ENCODE peak calls at places on chromosomes 11 and 22, in ten cellular contexts. One of them, this sample, is unnamed.

GRCh38 chr11:45333506-45333971 is 47.4 kb upstream of the SYT13 start:
- DNase-seq in uterus: peak; percentile 62
- DNase-seq in transverse colon: peak; percentile 28
- DNase-seq in spleen: no peak
- DNase-seq in sigmoid colon: peak; percentile 85
- DNase-seq in IMR-90: peak; percentile 65
- DNase-seq in right lobe of liver: no peak
- DNase-seq in H1: peak; percentile 55
- DNase-seq in gastrocnemius medialis: no peak
- DNase-seq in endothelial cell of umbilical vein: peak; percentile 49
- DNase-seq in this sample: peak; percentile 40

GRCh38 chr11:30422389-30422788 is 99.5 kb downstream of the ARL14EP start:
- DNase-seq in uterus: no peak
- DNase-seq in gastrocnemius medialis: no peak
- DNase-seq in H1: no peak
- DNase-seq in sigmoid colon: no peak
- DNase-seq in endothelial cell of umbilical vein: no peak
- DNase-seq in IMR-90: no peak
- DNase-seq in right lobe of liver: no peak
- DNase-seq in spleen: no peak
- DNase-seq in transverse colon: no peak
- DNase-seq in this sample: no peak

GRCh38 chr11:130308059-130308458 is 6.7 kb downstream of the ZBTB44 start:
- DNase-seq in sigmoid colon: no peak
- DNase-seq in spleen: no peak
- DNase-seq in IMR-90: no peak
- DNase-seq in transverse colon: no peak
- DNase-seq in gastrocnemius medialis: no peak
- DNase-seq in uterus: no peak
- DNase-seq in endothelial cell of umbilical vein: no peak
- DNase-seq in H1: no peak
- DNase-seq in right lobe of liver: no peak
- DNase-seq in this sample: no peak

GRCh38 chr11:14314127-14314526 is 44.9 kb downstream of the RRAS2 start:
- DNase-seq in spleen: no peak
- DNase-seq in H1: no peak
- DNase-seq in uterus: no peak
- DNase-seq in sigmoid colon: no peak
- DNase-seq in gastrocnemius medialis: no peak
- DNase-seq in endothelial cell of umbilical vein: no peak
- DNase-seq in IMR-90: no peak
- DNase-seq in right lobe of liver: no peak
- DNase-seq in transverse colon: no peak
- DNase-seq in this sample: no peak

GRCh38 chr11:119874660-119875238 is 145.7 kb upstream of the NECTIN1 start:
- DNase-seq in IMR-90: no peak
- DNase-seq in spleen: peak; percentile 17
- DNase-seq in gastrocnemius medialis: no peak
- DNase-seq in transverse colon: no peak
- DNase-seq in right lobe of liver: no peak
- DNase-seq in sigmoid colon: no peak
- DNase-seq in H1: no peak
- DNase-seq in endothelial cell of umbilical vein: no peak
- DNase-seq in uterus: no peak
- DNase-seq in this sample: no peak

GRCh38 chr11:122652495-122652894 is 3.0 kb upstream of the UBASH3B start:
- DNase-seq in right lobe of liver: no peak
- DNase-seq in gastrocnemius medialis: no peak
- DNase-seq in H1: no peak
- DNase-seq in spleen: no peak
- DNase-seq in uterus: no peak
- DNase-seq in endothelial cell of umbilical vein: no peak
- DNase-seq in transverse colon: no peak
- DNase-seq in sigmoid colon: no peak
- DNase-seq in IMR-90: no peak
- DNase-seq in this sample: no peak

GRCh38 chr11:58965246-58965985 is 26.1 kb downstream of the GLYATL1 start:
- DNase-seq in right lobe of liver: no peak
- DNase-seq in uterus: no peak
- DNase-seq in sigmoid colon: no peak
- DNase-seq in endothelial cell of umbilical vein: no peak
- DNase-seq in spleen: no peak
- DNase-seq in gastrocnemius medialis: no peak
- DNase-seq in transverse colon: no peak
- DNase-seq in H1: no peak
- DNase-seq in IMR-90: peak; percentile 38
- DNase-seq in this sample: no peak

GRCh38 chr11:122113836-122114235 is 2.2 kb downstream of the BLID start:
- DNase-seq in gastrocnemius medialis: no peak
- DNase-seq in right lobe of liver: no peak
- DNase-seq in uterus: no peak
- DNase-seq in transverse colon: no peak
- DNase-seq in endothelial cell of umbilical vein: no peak
- DNase-seq in IMR-90: peak; percentile 49
- DNase-seq in spleen: no peak
- DNase-seq in H1: no peak
- DNase-seq in sigmoid colon: no peak
- DNase-seq in this sample: no peak

GRCh38 chr22:38137876-38138687 is 27.6 kb upstream of the BAIAP2L2 start:
- DNase-seq in H1: no peak
- DNase-seq in uterus: no peak
- DNase-seq in spleen: no peak
- DNase-seq in IMR-90: no peak
- DNase-seq in transverse colon: no peak
- DNase-seq in sigmoid colon: peak; percentile 50
- DNase-seq in right lobe of liver: peak; percentile 21
- DNase-seq in gastrocnemius medialis: no peak
- DNase-seq in endothelial cell of umbilical vein: no peak
- DNase-seq in this sample: no peak

GRCh38 chr22:38132794-38133193 is 22.3 kb upstream of the BAIAP2L2 start:
- DNase-seq in spleen: peak; percentile 62
- DNase-seq in gastrocnemius medialis: no peak
- DNase-seq in IMR-90: no peak
- DNase-seq in endothelial cell of umbilical vein: no peak
- DNase-seq in uterus: no peak
- DNase-seq in H1: no peak
- DNase-seq in sigmoid colon: no peak
- DNase-seq in right lobe of liver: peak; percentile 48
- DNase-seq in transverse colon: no peak
- DNase-seq in this sample: no peak

GRCh38 chr22:38136607-38137006 is 26.1 kb upstream of the BAIAP2L2 start:
- DNase-seq in IMR-90: no peak
- DNase-seq in transverse colon: no peak
- DNase-seq in spleen: no peak
- DNase-seq in sigmoid colon: no peak
- DNase-seq in gastrocnemius medialis: no peak
- DNase-seq in uterus: no peak
- DNase-seq in right lobe of liver: no peak
- DNase-seq in endothelial cell of umbilical vein: no peak
- DNase-seq in H1: no peak
- DNase-seq in this sample: no peak

GRCh38 chr22:38133331-38133730 is 22.8 kb upstream of the BAIAP2L2 start:
- DNase-seq in sigmoid colon: no peak
- DNase-seq in right lobe of liver: peak; percentile 22
- DNase-seq in endothelial cell of umbilical vein: no peak
- DNase-seq in gastrocnemius medialis: no peak
- DNase-seq in IMR-90: no peak
- DNase-seq in transverse colon: no peak
- DNase-seq in spleen: peak; percentile 32
- DNase-seq in uterus: no peak
- DNase-seq in H1: no peak
- DNase-seq in this sample: no peak

DNA sequence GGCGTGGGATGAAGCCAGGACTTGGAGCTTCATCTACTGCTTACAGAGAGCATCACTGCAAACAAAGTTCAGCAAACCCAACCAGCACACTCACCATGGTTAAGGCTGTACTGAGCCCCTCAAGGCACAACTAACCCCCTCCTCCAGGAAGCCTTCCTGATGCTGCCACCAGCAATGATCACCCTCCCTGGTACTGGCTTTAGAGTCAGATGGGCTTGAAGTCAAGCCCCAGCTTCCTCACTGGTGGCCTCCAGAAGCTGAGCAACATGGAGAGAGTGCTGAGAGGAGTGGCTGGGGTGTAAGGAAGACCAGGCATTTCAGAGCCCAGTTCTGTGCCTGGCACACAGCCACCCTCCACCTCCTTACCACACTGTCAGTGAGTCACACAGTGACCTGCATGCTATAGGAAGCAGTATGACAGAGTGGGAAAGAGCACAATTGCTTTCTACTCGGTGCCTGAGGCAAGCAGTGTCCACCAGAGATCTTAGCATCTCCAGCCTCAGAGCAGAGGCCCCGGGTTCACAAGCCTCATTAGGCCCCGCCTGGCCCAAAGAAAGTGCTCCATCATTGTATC is 24.7 kb upstream of the BAIAP2L2 start:
- DNase-seq in uterus: peak; percentile 11
- DNase-seq in transverse colon: no peak
- DNase-seq in right lobe of liver: peak; percentile 35
- DNase-seq in spleen: no peak
- DNase-seq in endothelial cell of umbilical vein: peak; percentile 54
- DNase-seq in sigmoid colon: peak; percentile 37
- DNase-seq in IMR-90: peak; percentile 90
- DNase-seq in gastrocnemius medialis: no peak
- DNase-seq in H1: no peak
- DNase-seq in this sample: no peak
- TF ChIP-seq POLR2A in uterus: no peak
- TF ChIP-seq POLR2A in transverse colon: no peak
- TF ChIP-seq POLR2A in right lobe of liver: no peak
- TF ChIP-seq POLR2A in spleen: no peak
- TF ChIP-seq POLR2A in endothelial cell of umbilical vein: no peak
- TF ChIP-seq POLR2A in sigmoid colon: no peak
- TF ChIP-seq POLR2A in IMR-90: no peak
- TF ChIP-seq POLR2A in gastrocnemius medialis: no peak
- TF ChIP-seq POLR2A in H1: no peak
- TF ChIP-seq POLR2A in this sample: no peak

GRCh38 chr22:42333544-42333943 is 63.1 kb upstream of the TCF20 start:
- DNase-seq in gastrocnemius medialis: no peak
- DNase-seq in sigmoid colon: no peak
- DNase-seq in endothelial cell of umbilical vein: no peak
- DNase-seq in spleen: no peak
- DNase-seq in H1: no peak
- DNase-seq in right lobe of liver: no peak
- DNase-seq in IMR-90: no peak
- DNase-seq in transverse colon: no peak
- DNase-seq in uterus: no peak
- DNase-seq in this sample: no peak

GRCh38 chr22:42329504-42329903 is 59.1 kb upstream of the TCF20 start:
- DNase-seq in uterus: no peak
- DNase-seq in endothelial cell of umbilical vein: no peak
- DNase-seq in spleen: no peak
- DNase-seq in right lobe of liver: no peak
- DNase-seq in transverse colon: no peak
- DNase-seq in gastrocnemius medialis: no peak
- DNase-seq in H1: no peak
- DNase-seq in IMR-90: no peak
- DNase-seq in sigmoid colon: no peak
- DNase-seq in this sample: no peak

GRCh38 chr22:42330170-42330569 is 59.7 kb upstream of the TCF20 start:
- DNase-seq in right lobe of liver: no peak
- DNase-seq in uterus: no peak
- DNase-seq in transverse colon: no peak
- DNase-seq in gastrocnemius medialis: no peak
- DNase-seq in spleen: no peak
- DNase-seq in H1: no peak
- DNase-seq in endothelial cell of umbilical vein: no peak
- DNase-seq in IMR-90: no peak
- DNase-seq in sigmoid colon: no peak
- DNase-seq in this sample: no peak

GRCh38 chr22:42330953-42331525 is 60.6 kb upstream of the TCF20 start:
- DNase-seq in IMR-90: no peak
- DNase-seq in uterus: no peak
- DNase-seq in endothelial cell of umbilical vein: no peak
- DNase-seq in sigmoid colon: no peak
- DNase-seq in right lobe of liver: no peak
- DNase-seq in spleen: no peak
- DNase-seq in transverse colon: no peak
- DNase-seq in H1: no peak
- DNase-seq in gastrocnemius medialis: no peak
- DNase-seq in this sample: no peak

DNA sequence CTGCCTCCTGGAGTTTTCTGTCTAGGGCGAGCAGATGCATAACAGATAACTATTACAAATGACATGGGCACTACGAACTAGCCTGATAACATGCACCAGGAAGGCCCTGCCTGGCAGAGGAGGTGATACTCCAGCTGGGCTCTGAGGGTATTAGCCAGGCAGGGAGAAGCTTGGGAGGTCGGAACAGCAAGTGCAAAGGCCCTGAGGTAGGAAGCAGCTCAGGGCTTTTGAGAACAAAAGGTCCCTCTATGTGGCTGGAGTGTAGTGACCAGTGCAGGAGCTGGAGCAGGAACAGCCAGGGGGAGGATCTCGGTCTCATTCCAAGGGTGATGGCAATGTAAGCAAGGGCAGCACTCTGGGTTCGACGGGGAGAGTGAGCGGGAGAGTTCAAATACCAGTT is 61.6 kb upstream of the TCF20 start:
- DNase-seq in spleen: no peak
- DNase-seq in uterus: no peak
- DNase-seq in sigmoid colon: no peak
- DNase-seq in H1: no peak
- DNase-seq in endothelial cell of umbilical vein: no peak
- DNase-seq in gastrocnemius medialis: no peak
- DNase-seq in IMR-90: no peak
- DNase-seq in transverse colon: no peak
- DNase-seq in right lobe of liver: no peak
- DNase-seq in this sample: no peak
- H3K27me3 ChIP-seq in spleen: peaks cover 10% of the 10 kb centered on the region
- H3K27me3 ChIP-seq in uterus: no peaks in the 10 kb centered on the region
- H3K27me3 ChIP-seq in sigmoid colon: no peaks in the 10 kb centered on the region
- H3K27me3 ChIP-seq in H1: no peaks in the 10 kb centered on the region
- H3K27me3 ChIP-seq in endothelial cell of umbilical vein: no peaks in the 10 kb centered on the region
- H3K27me3 ChIP-seq in gastrocnemius medialis: peaks cover 14% of the 10 kb centered on the region
- H3K27me3 ChIP-seq in IMR-90: peaks cover 13% of the 10 kb centered on the region
- H3K27me3 ChIP-seq in transverse colon: no peaks in the 10 kb centered on the region
- H3K27me3 ChIP-seq in right lobe of liver: no peaks in the 10 kb centered on the region
- H3K27me3 ChIP-seq in this sample: no peaks in the 10 kb centered on the region

GRCh38 chr22:39832627-39833074 is 60.9 kb downstream of the ENTHD1 start:
- DNase-seq in spleen: no peak
- DNase-seq in IMR-90: no peak
- DNase-seq in transverse colon: no peak
- DNase-seq in endothelial cell of umbilical vein: no peak
- DNase-seq in uterus: no peak
- DNase-seq in gastrocnemius medialis: no peak
- DNase-seq in H1: no peak
- DNase-seq in sigmoid colon: no peak
- DNase-seq in right lobe of liver: no peak
- DNase-seq in this sample: no peak
- TF ChIP-seq POLR2A in spleen: no peak
- TF ChIP-seq POLR2A in IMR-90: no peak
- TF ChIP-seq POLR2A in transverse colon: no peak
- TF ChIP-seq POLR2A in endothelial cell of umbilical vein: no peak
- TF ChIP-seq POLR2A in uterus: no peak
- TF ChIP-seq POLR2A in gastrocnemius medialis: no peak
- TF ChIP-seq POLR2A in H1: no peak
- TF ChIP-seq POLR2A in sigmoid colon: no peak
- TF ChIP-seq POLR2A in right lobe of liver: no peak
- TF ChIP-seq POLR2A in this sample: no peak

GRCh38 chr22:50175191-50175461 is 4.6 kb downstream of the PANX2 start:
- DNase-seq in spleen: no peak
- DNase-seq in endothelial cell of umbilical vein: no peak
- DNase-seq in IMR-90: no peak
- DNase-seq in gastrocnemius medialis: no peak
- DNase-seq in sigmoid colon: no peak
- DNase-seq in transverse colon: no peak
- DNase-seq in right lobe of liver: no peak
- DNase-seq in H1: no peak
- DNase-seq in uterus: no peak
- DNase-seq in this sample: no peak

GRCh38 chr22:50174382-50175190 is 4.1 kb downstream of the PANX2 start:
- DNase-seq in endothelial cell of umbilical vein: no peak
- DNase-seq in sigmoid colon: peak; percentile 60
- DNase-seq in H1: no peak
- DNase-seq in gastrocnemius medialis: no peak
- DNase-seq in right lobe of liver: peak; percentile 55
- DNase-seq in spleen: peak; percentile 72
- DNase-seq in transverse colon: no peak
- DNase-seq in IMR-90: no peak
- DNase-seq in uterus: no peak
- DNase-seq in this sample: no peak

GRCh38 chr22:50177537-50178470 is 7.3 kb downstream of the PANX2 start:
- DNase-seq in gastrocnemius medialis: no peak
- DNase-seq in endothelial cell of umbilical vein: no peak
- DNase-seq in IMR-90: no peak
- DNase-seq in transverse colon: no peak
- DNase-seq in spleen: peak; percentile 81
- DNase-seq in sigmoid colon: peak; percentile 56
- DNase-seq in right lobe of liver: peak; percentile 49
- DNase-seq in H1: no peak
- DNase-seq in uterus: no peak
- DNase-seq in this sample: no peak

GRCh38 chr22:50176850-50177536 is 6.5 kb downstream of the PANX2 start:
- DNase-seq in uterus: no peak
- DNase-seq in right lobe of liver: peak; percentile 53
- DNase-seq in sigmoid colon: peak; percentile 59
- DNase-seq in endothelial cell of umbilical vein: no peak
- DNase-seq in H1: no peak
- DNase-seq in IMR-90: no peak
- DNase-seq in gastrocnemius medialis: no peak
- DNase-seq in transverse colon: no peak
- DNase-seq in spleen: peak; percentile 74
- DNase-seq in this sample: no peak

DNA sequence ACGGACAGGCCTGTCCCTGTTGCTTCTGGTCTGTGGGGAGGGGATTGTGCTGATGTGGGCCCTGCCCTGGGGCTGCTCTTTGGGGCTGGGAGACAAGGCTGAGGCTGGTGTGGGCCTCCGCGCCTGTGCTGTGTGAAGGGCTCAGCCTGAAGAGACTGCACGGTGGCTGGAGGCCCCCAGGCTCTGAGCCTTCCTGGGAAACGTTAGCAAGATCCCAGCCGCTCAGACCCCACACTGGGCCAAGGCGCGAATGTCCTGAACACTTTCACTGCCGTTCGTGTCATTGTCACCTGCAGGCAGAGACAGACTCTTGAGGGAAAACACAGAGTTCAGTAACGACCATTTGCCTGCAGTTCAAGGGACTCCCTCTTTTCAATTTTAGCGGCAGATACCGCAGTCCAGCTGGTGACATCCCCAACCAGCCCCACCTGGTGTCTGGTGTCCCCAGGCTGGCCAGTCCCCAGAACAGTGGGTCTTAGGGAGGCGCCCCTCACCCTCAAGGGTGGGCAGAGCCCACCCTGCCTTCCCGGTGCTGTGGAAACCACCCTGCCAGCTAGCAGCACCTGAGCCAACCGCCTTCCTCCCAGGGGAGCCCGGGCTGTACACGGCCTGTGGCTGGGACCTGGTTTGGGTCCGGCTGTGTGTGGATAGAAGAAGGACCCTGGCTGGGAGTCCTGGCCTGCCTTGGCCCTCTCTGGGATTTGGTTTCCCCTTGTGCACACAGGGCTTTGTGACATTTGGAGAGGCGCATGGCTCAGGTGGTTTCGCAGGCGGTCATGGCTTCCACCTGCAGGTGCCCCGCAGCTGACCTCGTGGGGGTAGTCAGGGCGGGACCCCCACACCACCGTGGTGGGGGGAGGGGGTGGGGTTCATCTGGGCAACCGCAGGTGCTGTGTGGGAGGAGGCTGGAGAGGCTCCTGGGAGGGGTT is 5.7 kb downstream of the PANX2 start:
- DNase-seq in transverse colon: no peak
- DNase-seq in gastrocnemius medialis: no peak
- DNase-seq in right lobe of liver: peak; percentile 44
- DNase-seq in spleen: no peak
- DNase-seq in sigmoid colon: peak; percentile 57
- DNase-seq in H1: no peak
- DNase-seq in endothelial cell of umbilical vein: no peak
- DNase-seq in IMR-90: no peak
- DNase-seq in uterus: no peak
- DNase-seq in this sample: no peak
- H3K27me3 ChIP-seq in transverse colon: peaks cover 55% of the 10 kb centered on the region
- H3K27me3 ChIP-seq in gastrocnemius medialis: peaks cover 18% of the 10 kb centered on the region
- H3K27me3 ChIP-seq in right lobe of liver: no peaks in the 10 kb centered on the region
- H3K27me3 ChIP-seq in spleen: peaks cover 88% of the 10 kb centered on the region
- H3K27me3 ChIP-seq in sigmoid colon: peaks cover 73% of the 10 kb centered on the region
- H3K27me3 ChIP-seq in H1: no peaks in the 10 kb centered on the region
- H3K27me3 ChIP-seq in endothelial cell of umbilical vein: no peaks in the 10 kb centered on the region
- H3K27me3 ChIP-seq in IMR-90: peaks cover 8% of the 10 kb centered on the region
- H3K27me3 ChIP-seq in uterus: peaks cover 2% of the 10 kb centered on the region
- H3K27me3 ChIP-seq in this sample: no peaks in the 10 kb centered on the region

This sample was measured in vagina.